ENCODE peak calls at places on chromosomes 16 and 17, in four cellular contexts. O is A549, P is IMR-90, U is HepG2. X is an unnamed sample.

GRCh38 chr17:48497103-48497502 is 33.7 kb downstream of the HOXB1 start:
- DNase-seq in U (no peak), P (peak; percentile 89), O (no peak), X (no peak)

GRCh38 chr17:55005520-55005919 is 37.0 kb downstream of the STXBP4 start:
- DNase-seq in P (peak; percentile 12), U (peak; percentile 40), O (peak; percentile 58), X (peak; percentile 30)

GRCh38 chr17:81348097-81349055 is 46.9 kb upstream of the BAHCC1 start:
- DNase-seq in P (no peak), O (no peak), U (no peak), X (no peak)

GRCh38 chr16:19694989-19695388 is 23.0 kb downstream of the KNOP1 start:
- DNase-seq in U (no peak), P (no peak), O (no peak), X (no peak)

GRCh38 chr17:56247816-56248215 is 94.5 kb downstream of the ANKFN1 start:
- DNase-seq in P (no peak), U (no peak), O (no peak), X (no peak)

GRCh38 chr16:67396159-67396774 is 3.0 kb upstream of the TPPP3 start:
- DNase-seq in P (peak; percentile 78), U (peak; percentile 96), O (peak; percentile 84), X (peak; percentile 88)

GRCh38 chr17:73359987-73360410 is 48.2 kb upstream of the CDC42EP4 start:
- DNase-seq in U (peak; percentile 72), O (no peak), P (no peak), X (peak; percentile 81)

GRCh38 chr17:38405654-38406053 is 22.6 kb upstream of the ARHGAP23 start:
- DNase-seq in O (no peak), P (no peak), U (no peak), X (no peak)

GRCh38 chr17:44804301-44805061 is 25.6 kb downstream of the GJC1 start:
- DNase-seq in O (no peak), U (no peak), P (no peak), X (no peak)

GRCh38 chr16:87201052-87201451 is 116.1 kb downstream of the C16orf95 start:
- DNase-seq in O (peak; percentile 56), U (no peak), P (peak; percentile 99), X (no peak)

GRCh38 chr17:565506-565905 is 149.1 kb downstream of the VPS53 start:
- DNase-seq in P (no peak), O (peak; percentile 33), U (peak; percentile 18), X (peak; percentile 35)

GRCh38 chr16:57938936-57939871 is 31.7 kb downstream of the CNGB1 start:
- DNase-seq in U (peak; percentile 22), P (peak; percentile 20), O (peak; percentile 36), X (no peak)

GRCh38 chr16:29744541-29745101 is 1.2 kb downstream of the C16orf54 start:
- DNase-seq in P (no peak), O (no peak), U (no peak), X (no peak)

GRCh38 chr17:44921122-44921882 is 6.0 kb upstream of the GFAP start:
- DNase-seq in O (no peak), U (no peak), P (no peak), X (peak; percentile 65)

GRCh38 chr17:29086628-29087332 is 43.8 kb downstream of the PIPOX start:
- DNase-seq in P (peak; percentile 19), U (no peak), O (no peak), X (peak; percentile 38)

GRCh38 chr16:84795338-84796053 is 24.3 kb upstream of the CRISPLD2 start:
- DNase-seq in P (peak; percentile 100), U (no peak), O (no peak), X (no peak)

GRCh38 chr17:38564869-38565268 is 40.9 kb downstream of the SRCIN1 start:
- DNase-seq in P (no peak), U (no peak), O (no peak), X (no peak)

GRCh38 chr16:8959921-8960787 is 3.6 kb downstream of the USP7 start:
- DNase-seq in P (peak; percentile 37), U (peak; percentile 98), O (no peak), X (no peak)

GRCh38 chr16:56203052-56203451 is 11.8 kb downstream of the GNAO1 start:
- DNase-seq in O (peak; percentile 61), P (peak; percentile 6), U (peak; percentile 63), X (peak; percentile 45)

GRCh38 chr17:77349976-77350830 is 209.4 kb downstream of the SEC14L1 start:
- DNase-seq in U (no peak), O (no peak), P (peak; percentile 86), X (no peak)

GRCh38 chr16:79165541-79165940 is 435.0 kb downstream of the MAF start:
- DNase-seq in O (no peak), U (no peak), P (no peak), X (no peak)

GRCh38 chr16:57721765-57722499 is 13.6 kb upstream of the KATNB1 start:
- DNase-seq in U (no peak), P (no peak), O (no peak), X (no peak)

GRCh38 chr17:44363613-44364159 is at the start of gene FAM171A2:
- DNase-seq in P (peak; percentile 41), U (no peak), O (peak; percentile 66), X (peak; percentile 79)

GRCh38 chr17:76537288-76537577 is 276 bp downstream of the CYGB start:
- DNase-seq in U (no peak), O (no peak), P (peak; percentile 39), X (peak; percentile 44)

DNA sequence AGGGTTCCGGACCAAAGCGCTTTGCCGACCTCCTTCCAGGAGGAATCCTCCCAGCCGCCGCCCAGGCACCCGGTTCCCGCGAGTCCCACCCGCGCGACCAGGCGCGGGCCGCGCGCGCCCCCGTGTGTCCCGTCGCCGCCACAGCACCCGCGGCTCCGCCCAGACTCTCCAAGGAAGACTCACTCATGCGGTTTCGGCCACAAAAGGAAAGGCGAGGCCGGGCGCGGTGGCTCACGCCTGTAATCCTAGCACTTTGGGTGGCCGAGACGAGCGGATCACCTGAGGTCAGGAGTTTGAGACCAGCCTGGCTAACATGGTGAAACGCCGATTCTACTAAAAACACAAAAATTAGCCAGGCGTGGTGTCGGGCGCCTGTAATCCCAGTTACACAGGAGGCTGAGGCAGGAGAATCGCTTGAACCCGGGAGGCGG is 3.5 kb upstream of the PKMYT1 start:
- DNase-seq in P (peak; percentile 69), O (peak; percentile 81), U (peak; percentile 42), X (peak; percentile 92)
- TF ChIP-seq USF2 in P (no peak), O (no peak), U (no peak), X (no peak)

DNA sequence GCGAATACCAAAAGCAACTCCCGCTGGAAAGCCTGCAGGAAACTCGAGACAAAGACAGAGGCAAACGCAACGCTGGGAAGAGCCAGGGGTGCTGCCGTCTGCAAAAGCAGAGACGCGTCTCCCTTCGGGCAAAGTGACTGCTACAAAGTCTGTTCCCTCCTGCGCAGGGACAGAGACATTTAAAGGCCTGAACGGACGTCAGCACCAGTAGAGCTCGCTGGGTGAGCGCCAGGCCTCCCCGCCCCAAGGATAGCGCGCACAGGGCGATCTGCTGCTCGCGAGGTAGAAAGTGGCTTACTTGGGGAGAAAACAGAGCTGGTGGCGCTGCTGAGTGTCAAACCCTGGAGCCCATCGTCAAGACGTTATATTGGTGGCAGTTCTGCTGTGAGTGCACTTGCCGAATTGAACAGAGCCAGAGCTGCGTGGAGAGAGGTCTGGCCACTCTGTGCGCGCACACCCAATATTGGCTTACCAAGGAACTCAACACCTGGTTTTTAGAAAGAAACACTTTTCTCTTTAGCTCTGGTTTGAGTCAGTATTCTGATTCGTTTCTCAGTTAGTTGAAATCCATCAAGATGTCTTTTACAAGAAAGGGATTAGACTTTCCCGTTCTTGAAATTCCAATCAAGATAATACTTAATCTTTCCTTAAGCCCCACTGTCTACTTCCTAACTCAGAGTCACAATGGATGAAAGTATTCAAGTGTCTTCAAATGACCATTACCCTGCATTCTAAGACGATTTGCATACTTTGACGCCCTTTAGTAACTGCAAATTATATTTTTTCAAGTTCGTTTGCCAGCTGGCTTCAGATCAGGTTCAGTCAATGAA is 190.1 kb downstream of the USP22 start:
- DNase-seq in O (peak; percentile 48), U (no peak), P (no peak), X (peak; percentile 66)
- TF ChIP-seq USF2 in O (no peak), U (no peak), P (no peak), X (no peak)

GRCh38 chr16:4840984-4841383 is 6.1 kb downstream of the GLYR1 start:
- DNase-seq in U (no peak), O (no peak), P (no peak), X (no peak)
- TF ChIP-seq USF2 in U (no peak), O (no peak), P (no peak), X (no peak)

GRCh38 chr16:35750157-35750689 is 2290.8 kb downstream of the TP53TG3F start:
- DNase-seq in U (no peak), O (no peak), P (no peak), X (no peak)
- TF ChIP-seq USF2 in U (no peak), O (no peak), P (no peak), X (no peak)

GRCh38 chr17:40122944-40123810 is 1.4 kb downstream of the MSL1 start:
- DNase-seq in P (peak; percentile 30), O (peak; percentile 72), U (no peak), X (peak; percentile 82)
- TF ChIP-seq USF2 in P (no peak), O (no peak), U (no peak), X (no peak)

GRCh38 chr16:73152731-73153130 is 104.8 kb upstream of the ZFHX3 start:
- DNase-seq in P (no peak), U (peak; percentile 48), O (no peak), X (peak; percentile 57)
- TF ChIP-seq USF2 in P (no peak), U (no peak), O (no peak), X (no peak)

GRCh38 chr16:11604783-11605563 is 18.3 kb upstream of the LITAF start:
- DNase-seq in P (peak; percentile 85), U (no peak), O (no peak), X (no peak)

GRCh38 chr16:11602321-11602720 is 15.6 kb upstream of the LITAF start:
- DNase-seq in O (no peak), P (no peak), U (no peak), X (no peak)

GRCh38 chr16:11601911-11602310 is 15.2 kb upstream of the LITAF start:
- DNase-seq in P (no peak), O (no peak), U (no peak), X (no peak)

GRCh38 chr16:11601425-11601824 is 14.7 kb upstream of the LITAF start:
- DNase-seq in U (no peak), O (no peak), P (no peak), X (no peak)

GRCh38 chr16:11603331-11603750 is 16.6 kb upstream of the LITAF start:
- DNase-seq in U (no peak), O (no peak), P (no peak), X (no peak)
- TF ChIP-seq USF2 in U (no peak), O (no peak), P (no peak), X (no peak)

DNA sequence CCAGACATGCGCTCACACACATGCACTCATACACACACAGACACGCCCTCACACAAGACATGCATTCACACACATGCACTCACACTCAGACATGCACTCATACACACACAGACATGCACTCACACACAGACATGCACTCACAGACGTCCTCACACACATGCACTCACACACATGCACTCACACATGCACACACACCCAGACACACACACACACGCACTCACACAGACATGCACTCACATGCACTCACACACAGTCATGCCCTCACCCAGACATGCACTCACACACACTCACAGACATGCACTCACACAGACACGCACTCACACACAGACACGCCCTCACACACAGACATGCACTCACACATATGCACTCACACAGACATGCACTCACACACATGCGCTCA is 2.1 kb upstream of the ZNF469 start:
- DNase-seq in O (no peak), P (no peak), U (no peak), X (no peak)
- TF ChIP-seq USF2 in O (no peak), P (no peak), U (no peak), X (no peak)